ENCODE peak calls at places on chromosomes 13 and 19, in eight cellular contexts. One of them, this sample, is unnamed.

GRCh38 chr13:98396071-98396710 is 180.7 kb downstream of the STK24 start:
- DNase-seq in Peyer's patch: no peak
- DNase-seq in esophagus squamous epithelium: no peak
- DNase-seq in A549: no peak
- DNase-seq in sigmoid colon: no peak
- DNase-seq in heart left ventricle: no peak
- DNase-seq in vagina: no peak
- DNase-seq in transverse colon: no peak
- DNase-seq in this sample: no peak

GRCh38 chr19:28425431-28425931 is 787.5 kb downstream of the UQCRFS1 start:
- DNase-seq in A549: no peak
- DNase-seq in heart left ventricle: no peak
- DNase-seq in sigmoid colon: no peak
- DNase-seq in transverse colon: no peak
- DNase-seq in vagina: no peak
- DNase-seq in esophagus squamous epithelium: no peak
- DNase-seq in Peyer's patch: no peak
- DNase-seq in this sample: no peak

GRCh38 chr13:43978688-43979087 is 99.0 kb downstream of the LACC1 start:
- DNase-seq in A549: no peak
- DNase-seq in esophagus squamous epithelium: no peak
- DNase-seq in Peyer's patch: no peak
- DNase-seq in heart left ventricle: no peak
- DNase-seq in sigmoid colon: no peak
- DNase-seq in transverse colon: no peak
- DNase-seq in vagina: no peak
- DNase-seq in this sample: no peak

GRCh38 chr19:16027528-16027927 is 48.8 kb upstream of the TPM4 start:
- DNase-seq in esophagus squamous epithelium: no peak
- DNase-seq in Peyer's patch: no peak
- DNase-seq in vagina: no peak
- DNase-seq in A549: no peak
- DNase-seq in heart left ventricle: no peak
- DNase-seq in sigmoid colon: no peak
- DNase-seq in transverse colon: no peak
- DNase-seq in this sample: no peak

GRCh38 chr19:41591951-41592562 is 16.1 kb downstream of the CEACAM21 start:
- DNase-seq in Peyer's patch: no peak
- DNase-seq in A549: no peak
- DNase-seq in transverse colon: no peak
- DNase-seq in sigmoid colon: no peak
- DNase-seq in heart left ventricle: no peak
- DNase-seq in vagina: peak; percentile 62
- DNase-seq in esophagus squamous epithelium: no peak
- DNase-seq in this sample: no peak

GRCh38 chr13:30880756-30881155 is 25.3 kb upstream of the MEDAG start:
- DNase-seq in sigmoid colon: no peak
- DNase-seq in heart left ventricle: peak; percentile 50
- DNase-seq in Peyer's patch: no peak
- DNase-seq in transverse colon: no peak
- DNase-seq in esophagus squamous epithelium: no peak
- DNase-seq in vagina: peak; percentile 89
- DNase-seq in A549: peak; percentile 25
- DNase-seq in this sample: peak; percentile 53

GRCh38 chr13:39527961-39528720 is 74.9 kb downstream of the LHFPL6 start:
- DNase-seq in vagina: no peak
- DNase-seq in Peyer's patch: no peak
- DNase-seq in transverse colon: no peak
- DNase-seq in esophagus squamous epithelium: no peak
- DNase-seq in A549: peak; percentile 65
- DNase-seq in heart left ventricle: peak; percentile 50
- DNase-seq in sigmoid colon: no peak
- DNase-seq in this sample: no peak

GRCh38 chr13:103282571-103283450 is 216.6 kb upstream of the SLC10A2 start:
- DNase-seq in transverse colon: no peak
- DNase-seq in Peyer's patch: no peak
- DNase-seq in heart left ventricle: no peak
- DNase-seq in sigmoid colon: no peak
- DNase-seq in A549: peak; percentile 45
- DNase-seq in esophagus squamous epithelium: no peak
- DNase-seq in vagina: no peak
- DNase-seq in this sample: no peak

GRCh38 chr19:10929402-10929794 is 787 bp downstream of the TIMM29 start:
- DNase-seq in A549: no peak
- DNase-seq in esophagus squamous epithelium: no peak
- DNase-seq in vagina: no peak
- DNase-seq in sigmoid colon: no peak
- DNase-seq in heart left ventricle: no peak
- DNase-seq in transverse colon: no peak
- DNase-seq in Peyer's patch: peak; percentile 58
- DNase-seq in this sample: no peak

GRCh38 chr13:75600371-75600770 is 35.8 kb upstream of the LMO7 start:
- DNase-seq in heart left ventricle: no peak
- DNase-seq in sigmoid colon: no peak
- DNase-seq in vagina: no peak
- DNase-seq in A549: no peak
- DNase-seq in transverse colon: no peak
- DNase-seq in esophagus squamous epithelium: no peak
- DNase-seq in Peyer's patch: no peak
- DNase-seq in this sample: no peak

GRCh38 chr19:35693422-35693821 is 10.9 kb upstream of the ZBTB32 start:
- DNase-seq in sigmoid colon: no peak
- DNase-seq in esophagus squamous epithelium: no peak
- DNase-seq in A549: no peak
- DNase-seq in vagina: no peak
- DNase-seq in heart left ventricle: no peak
- DNase-seq in transverse colon: no peak
- DNase-seq in Peyer's patch: no peak
- DNase-seq in this sample: no peak

GRCh38 chr13:100523994-100524393 is 64.6 kb downstream of the GGACT start:
- DNase-seq in transverse colon: no peak
- DNase-seq in Peyer's patch: no peak
- DNase-seq in esophagus squamous epithelium: no peak
- DNase-seq in vagina: no peak
- DNase-seq in sigmoid colon: no peak
- DNase-seq in A549: no peak
- DNase-seq in heart left ventricle: no peak
- DNase-seq in this sample: no peak

GRCh38 chr13:66562054-66562453 is 668.1 kb downstream of the PCDH9 start:
- DNase-seq in heart left ventricle: no peak
- DNase-seq in Peyer's patch: no peak
- DNase-seq in sigmoid colon: no peak
- DNase-seq in esophagus squamous epithelium: no peak
- DNase-seq in A549: no peak
- DNase-seq in vagina: no peak
- DNase-seq in transverse colon: no peak
- DNase-seq in this sample: no peak

GRCh38 chr13:66560991-66561390 is 669.1 kb downstream of the PCDH9 start:
- DNase-seq in sigmoid colon: no peak
- DNase-seq in Peyer's patch: no peak
- DNase-seq in esophagus squamous epithelium: no peak
- DNase-seq in vagina: no peak
- DNase-seq in transverse colon: no peak
- DNase-seq in A549: no peak
- DNase-seq in heart left ventricle: no peak
- DNase-seq in this sample: no peak

GRCh38 chr13:66563076-66563475 is 667.1 kb downstream of the PCDH9 start:
- DNase-seq in heart left ventricle: no peak
- DNase-seq in vagina: no peak
- DNase-seq in sigmoid colon: no peak
- DNase-seq in esophagus squamous epithelium: no peak
- DNase-seq in Peyer's patch: no peak
- DNase-seq in A549: peak; percentile 29
- DNase-seq in transverse colon: no peak
- DNase-seq in this sample: no peak

GRCh38 chr13:66567899-66568612 is 662.1 kb downstream of the PCDH9 start:
- DNase-seq in A549: no peak
- DNase-seq in Peyer's patch: no peak
- DNase-seq in transverse colon: no peak
- DNase-seq in heart left ventricle: no peak
- DNase-seq in esophagus squamous epithelium: no peak
- DNase-seq in vagina: no peak
- DNase-seq in sigmoid colon: no peak
- DNase-seq in this sample: no peak

GRCh38 chr13:66565261-66565660 is 664.9 kb downstream of the PCDH9 start:
- DNase-seq in Peyer's patch: no peak
- DNase-seq in transverse colon: no peak
- DNase-seq in heart left ventricle: no peak
- DNase-seq in A549: no peak
- DNase-seq in sigmoid colon: no peak
- DNase-seq in vagina: no peak
- DNase-seq in esophagus squamous epithelium: no peak
- DNase-seq in this sample: no peak
- TF ChIP-seq POLR2A in Peyer's patch: no peak
- TF ChIP-seq POLR2A in transverse colon: no peak
- TF ChIP-seq POLR2A in heart left ventricle: no peak
- TF ChIP-seq POLR2A in A549: no peak
- TF ChIP-seq POLR2A in sigmoid colon: no peak
- TF ChIP-seq POLR2A in vagina: no peak
- TF ChIP-seq POLR2A in esophagus squamous epithelium: no peak
- TF ChIP-seq POLR2A in this sample: no peak

GRCh38 chr19:23776507-23777205 is 18.0 kb upstream of the ZNF681 start:
- DNase-seq in transverse colon: no peak
- DNase-seq in sigmoid colon: no peak
- DNase-seq in vagina: no peak
- DNase-seq in esophagus squamous epithelium: no peak
- DNase-seq in Peyer's patch: no peak
- DNase-seq in A549: no peak
- DNase-seq in heart left ventricle: no peak
- DNase-seq in this sample: no peak
- TF ChIP-seq CTCF in transverse colon: no peak
- TF ChIP-seq CTCF in sigmoid colon: no peak
- TF ChIP-seq CTCF in vagina: no peak
- TF ChIP-seq CTCF in esophagus squamous epithelium: no peak
- TF ChIP-seq CTCF in Peyer's patch: no peak
- TF ChIP-seq CTCF in A549: no peak
- TF ChIP-seq CTCF in heart left ventricle: no peak
- TF ChIP-seq CTCF in this sample: no peak

GRCh38 chr19:8001651-8001994 is 3.8 kb downstream of the ELAVL1 start:
- DNase-seq in Peyer's patch: no peak
- DNase-seq in transverse colon: no peak
- DNase-seq in sigmoid colon: no peak
- DNase-seq in A549: no peak
- DNase-seq in vagina: no peak
- DNase-seq in heart left ventricle: no peak
- DNase-seq in esophagus squamous epithelium: no peak
- DNase-seq in this sample: peak; percentile 21

GRCh38 chr19:8001995-8002849 is 3.2 kb downstream of the ELAVL1 start:
- DNase-seq in Peyer's patch: peak; percentile 86
- DNase-seq in A549: peak; percentile 71
- DNase-seq in transverse colon: peak; percentile 87
- DNase-seq in heart left ventricle: peak; percentile 81
- DNase-seq in esophagus squamous epithelium: peak; percentile 12
- DNase-seq in vagina: no peak
- DNase-seq in sigmoid colon: peak; percentile 88
- DNase-seq in this sample: peak; percentile 97

GRCh38 chr19:8004001-8004400 is 1.4 kb downstream of the ELAVL1 start:
- DNase-seq in esophagus squamous epithelium: no peak
- DNase-seq in vagina: no peak
- DNase-seq in A549: no peak
- DNase-seq in Peyer's patch: no peak
- DNase-seq in transverse colon: no peak
- DNase-seq in heart left ventricle: no peak
- DNase-seq in sigmoid colon: no peak
- DNase-seq in this sample: no peak

GRCh38 chr19:8004723-8005513 is 523 bp downstream of the ELAVL1 start:
- DNase-seq in vagina: no peak
- DNase-seq in sigmoid colon: no peak
- DNase-seq in transverse colon: no peak
- DNase-seq in esophagus squamous epithelium: no peak
- DNase-seq in A549: no peak
- DNase-seq in Peyer's patch: no peak
- DNase-seq in heart left ventricle: no peak
- DNase-seq in this sample: no peak

DNA sequence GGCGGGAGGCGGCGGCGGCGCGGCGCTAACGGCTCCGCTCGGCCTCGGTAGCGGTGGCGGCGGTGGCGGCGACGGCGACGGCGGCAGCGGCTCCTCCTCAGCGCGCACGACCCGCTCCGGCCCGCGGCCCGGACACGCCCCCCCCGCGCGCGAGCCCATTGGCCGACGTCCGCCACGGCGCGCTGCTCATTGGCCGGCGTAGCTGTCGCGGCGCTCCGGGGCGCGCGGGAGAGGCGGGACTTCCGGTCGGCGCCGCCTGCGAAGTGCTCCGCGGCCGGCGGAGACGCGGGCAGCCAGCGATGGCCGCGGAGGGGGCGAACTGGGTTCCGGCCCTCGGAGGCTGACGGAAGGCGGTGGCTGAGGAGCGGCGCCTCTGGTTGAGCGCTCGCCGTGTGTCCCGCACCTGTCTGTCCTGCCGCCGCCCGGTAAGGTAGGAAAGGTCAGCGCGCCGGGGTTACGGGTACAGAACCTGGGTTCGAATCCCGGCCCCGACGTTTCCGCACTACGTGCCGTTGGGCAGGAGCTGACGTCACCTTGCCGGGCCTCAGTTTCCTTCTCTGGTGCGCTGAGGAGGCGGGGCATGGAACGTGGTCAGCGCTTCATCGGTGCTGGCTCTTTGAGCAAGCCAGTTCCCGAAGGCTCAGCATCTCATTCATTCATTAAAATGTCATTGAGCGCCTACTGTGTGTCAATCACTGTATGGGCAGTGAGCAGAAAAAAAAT is at the start of gene ELAVL1:
- DNase-seq in transverse colon: peak; percentile 92
- DNase-seq in sigmoid colon: peak; percentile 93
- DNase-seq in A549: peak; percentile 88
- DNase-seq in Peyer's patch: peak; percentile 95
- DNase-seq in esophagus squamous epithelium: peak; percentile 33
- DNase-seq in heart left ventricle: peak; percentile 92
- DNase-seq in vagina: no peak
- DNase-seq in this sample: peak; percentile 74
- TF ChIP-seq POLR2A in transverse colon: no peak
- TF ChIP-seq POLR2A in sigmoid colon: no peak
- TF ChIP-seq POLR2A in A549: peak; percentile 81
- TF ChIP-seq POLR2A in Peyer's patch: peak; percentile 59
- TF ChIP-seq POLR2A in esophagus squamous epithelium: no peak
- TF ChIP-seq POLR2A in heart left ventricle: no peak
- TF ChIP-seq POLR2A in vagina: peak; percentile 51
- TF ChIP-seq POLR2A in this sample: no peak

DNA sequence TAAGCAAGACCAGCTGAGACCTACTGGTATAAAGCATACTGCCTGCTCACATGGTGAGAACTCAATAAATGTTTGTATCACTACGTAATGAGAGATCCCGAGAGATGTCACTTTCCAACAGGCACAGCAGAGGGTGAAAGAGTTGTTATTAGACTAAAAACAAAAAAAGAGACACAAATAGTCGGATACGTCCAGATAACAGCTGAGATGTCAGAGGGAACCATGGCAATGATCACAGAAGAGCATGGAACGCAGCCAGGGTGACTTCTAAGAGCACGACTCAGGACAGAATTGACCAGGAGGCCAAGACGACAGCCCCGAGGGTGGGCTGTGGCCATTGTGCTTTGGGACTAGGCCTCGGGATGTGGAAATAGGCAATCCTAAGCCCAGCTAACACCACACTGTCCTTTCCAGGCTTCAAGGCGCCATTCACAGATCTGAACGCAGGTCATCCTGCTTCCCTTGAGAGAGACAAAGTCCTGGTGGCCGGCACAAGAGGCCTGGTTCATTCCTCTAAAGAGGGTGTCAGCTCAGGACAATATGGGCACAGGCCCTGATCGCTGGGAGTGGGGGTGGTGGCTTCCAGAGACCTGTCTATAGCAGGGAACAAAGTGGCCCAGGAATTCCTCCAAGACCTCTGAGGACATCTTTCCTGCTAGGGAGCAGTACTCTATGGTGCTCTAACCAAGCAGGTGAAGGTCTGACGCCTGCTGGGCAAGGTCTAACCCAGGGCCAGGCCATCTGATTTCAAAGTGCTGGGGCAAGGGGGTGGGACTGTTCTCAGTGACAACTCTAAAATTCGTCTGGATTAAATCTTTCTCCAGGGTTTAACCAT is 3.2 kb downstream of the SH3GL1 start:
- DNase-seq in esophagus squamous epithelium: no peak
- DNase-seq in A549: no peak
- DNase-seq in transverse colon: no peak
- DNase-seq in vagina: no peak
- DNase-seq in heart left ventricle: no peak
- DNase-seq in Peyer's patch: no peak
- DNase-seq in sigmoid colon: no peak
- DNase-seq in this sample: no peak
- TF ChIP-seq CTCF in esophagus squamous epithelium: no peak
- TF ChIP-seq CTCF in A549: no peak
- TF ChIP-seq CTCF in transverse colon: no peak
- TF ChIP-seq CTCF in vagina: no peak
- TF ChIP-seq CTCF in heart left ventricle: no peak
- TF ChIP-seq CTCF in Peyer's patch: no peak
- TF ChIP-seq CTCF in sigmoid colon: no peak
- TF ChIP-seq CTCF in this sample: no peak

This sample was measured in lower leg skin.